ENCODE peak calls at places on chromosomes 12 and 14, in six cellular contexts. W is IMR-90, D is H1, H is trophoblast cell, G is mesenchymal stem cell, T is neuronal stem cell. S is an unnamed sample.

GRCh38 chr14:90239139-90239538 is 17.2 kb upstream of the PSMC1 start:
- DNase-seq in W (no peak), D (peak; percentile 45), H (no peak), G (peak; percentile 45), T (no peak), S (no peak)

GRCh38 chr12:24948816-24949722 is at the start of gene BCAT1:
- DNase-seq in W (peak; percentile 88), D (peak; percentile 79), H (peak; percentile 48), G (peak; percentile 89), T (peak; percentile 48), S (peak; percentile 86)

GRCh38 chr12:116389326-116389725 is 111.8 kb upstream of the MED13L start:
- DNase-seq in W (no peak), D (no peak), H (no peak), G (no peak), T (no peak), S (no peak)

GRCh38 chr14:99551034-99551922 is 52.7 kb downstream of the CCDC85C start:
- DNase-seq in W (no peak), D (no peak), H (no peak), G (no peak), T (no peak), S (no peak)

GRCh38 chr14:77076118-77076631 is 21.9 kb upstream of the CIPC start:
- DNase-seq in W (no peak), D (no peak), H (no peak), G (peak; percentile 89), T (peak; percentile 37), S (no peak)

GRCh38 chr12:123065666-123066457 is 85.0 kb downstream of the PITPNM2 start:
- DNase-seq in W (no peak), D (no peak), H (no peak), G (no peak), T (no peak), S (no peak)

GRCh38 chr14:24274101-24274543 is 2.7 kb upstream of the RABGGTA start:
- DNase-seq in W (peak; percentile 31), D (no peak), H (no peak), G (no peak), T (no peak), S (no peak)

GRCh38 chr14:72448212-72448611 is 445.7 kb downstream of the DPF3 start:
- DNase-seq in W (no peak), D (no peak), H (no peak), G (no peak), T (no peak), S (no peak)

GRCh38 chr12:53719649-53720048 is 7.6 kb downstream of the CALCOCO1 start:
- DNase-seq in W (no peak), D (no peak), H (no peak), G (no peak), T (no peak), S (peak; percentile 72)

GRCh38 chr14:76917759-76918175 is 91.6 kb downstream of the LRRC74A start:
- DNase-seq in W (no peak), D (no peak), H (no peak), G (no peak), T (no peak), S (no peak)

GRCh38 chr12:89349814-89350213 is 2.5 kb downstream of the DUSP6 start:
- DNase-seq in W (peak; percentile 81), D (no peak), H (no peak), G (peak; percentile 56), T (no peak), S (peak; percentile 87)

GRCh38 chr14:80095623-80096022 is 115.7 kb downstream of the DIO2 start:
- DNase-seq in W (peak; percentile 85), D (no peak), H (peak; percentile 96), G (peak; percentile 15), T (no peak), S (no peak)

GRCh38 chr12:69173358-69173757 is 66.0 kb upstream of the CPSF6 start:
- DNase-seq in W (no peak), D (no peak), H (no peak), G (no peak), T (no peak), S (no peak)

GRCh38 chr12:58008658-58009057 is 67.3 kb downstream of the ATP23 start:
- DNase-seq in W (no peak), D (no peak), H (no peak), G (no peak), T (no peak), S (no peak)

GRCh38 chr14:29216774-29217232 is 450.2 kb downstream of the FOXG1 start:
- DNase-seq in W (no peak), D (no peak), H (no peak), G (peak; percentile 6), T (no peak), S (no peak)

GRCh38 chr14:101506921-101507300 is 54.4 kb upstream of the DIO3 start:
- DNase-seq in W (no peak), D (no peak), H (no peak), G (no peak), T (no peak), S (no peak)

GRCh38 chr14:90624228-90624627 is 192.0 kb downstream of the TTC7B start:
- DNase-seq in W (peak; percentile 62), D (no peak), H (peak; percentile 61), G (peak; percentile 83), T (no peak), S (no peak)

GRCh38 chr12:121404734-121405133 is 4.8 kb downstream of the RNF34 start:
- DNase-seq in W (no peak), D (no peak), H (no peak), G (no peak), T (no peak), S (no peak)

GRCh38 chr14:95253039-95253620 is 66.6 kb downstream of the CLMN start:
- DNase-seq in W (no peak), D (no peak), H (no peak), G (no peak), T (no peak), S (no peak)

GRCh38 chr12:30757316-30757715 is 2.6 kb upstream of the CAPRIN2 start:
- DNase-seq in W (no peak), D (no peak), H (no peak), G (no peak), T (no peak), S (no peak)

GRCh38 chr14:37596790-37597189 is 1.4 kb downstream of the TTC6 start:
- DNase-seq in W (no peak), D (no peak), H (no peak), G (peak; percentile 1), T (no peak), S (no peak)

GRCh38 chr14:49880267-49881064 is 12.4 kb upstream of the ARF6 start:
- DNase-seq in W (no peak), D (no peak), H (no peak), G (peak; percentile 77), T (no peak), S (no peak)

GRCh38 chr14:51211149-51211548 is 28.9 kb upstream of the TMX1 start:
- DNase-seq in W (peak; percentile 28), D (no peak), H (no peak), G (no peak), T (no peak), S (no peak)

GRCh38 chr14:99138999-99139865 is 132.8 kb downstream of the BCL11B start:
- DNase-seq in W (no peak), D (no peak), H (no peak), G (no peak), T (no peak), S (no peak)

GRCh38 chr12:15599266-15600037 is 189.7 kb downstream of the EPS8 start:
- DNase-seq in W (peak; percentile 81), D (no peak), H (no peak), G (no peak), T (no peak), S (no peak)

GRCh38 chr12:99271071-99271470 is 376.5 kb upstream of the GARIN6 start:
- DNase-seq in W (no peak), D (no peak), H (no peak), G (peak; percentile 26), T (no peak), S (no peak)

GRCh38 chr12:12716151-12716844 is 870 bp upstream of the CDKN1B start:
- DNase-seq in W (peak; percentile 31), D (no peak), H (no peak), G (peak; percentile 53), T (no peak), S (no peak)
- H2BK120ac ChIP-seq in W (peak overlapping the region; percentile 89), D (no peak overlapping the region), H (peak overlapping the region; percentile 80), G (peak overlapping the region; percentile 97), T (no peak overlapping the region), S (no peak overlapping the region)

DNA sequence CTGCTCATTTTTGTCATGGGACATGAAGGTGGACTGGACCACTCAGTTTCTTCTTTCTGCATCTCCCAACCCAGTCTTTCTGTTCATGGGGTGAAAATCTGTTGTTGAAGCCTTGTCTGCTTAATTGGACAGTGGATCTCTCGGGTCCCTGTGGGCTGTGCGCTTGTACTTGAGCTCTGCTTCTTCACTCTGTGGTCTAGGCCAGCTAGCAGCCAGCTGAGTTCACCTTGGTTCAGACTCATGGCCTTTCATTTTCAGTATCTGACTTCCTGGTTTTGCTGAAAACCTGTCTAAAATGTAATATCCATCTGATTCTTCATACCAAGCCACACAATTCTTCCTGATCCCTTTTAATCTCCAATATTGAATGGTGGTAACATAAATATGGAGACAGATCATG is 117.2 kb downstream of the LRRK2 start:
- DNase-seq in W (no peak), D (no peak), H (no peak), G (no peak), T (no peak), S (no peak)
- H2AFZ ChIP-seq in W (no peak overlapping the region), D (peak overlapping the region; percentile 42), H (no peak overlapping the region), G (no peak overlapping the region), T (no peak overlapping the region), S (no peak overlapping the region)

GRCh38 chr12:44465139-44465538 is 411.0 kb downstream of the NELL2 start:
- DNase-seq in W (no peak), D (no peak), H (no peak), G (no peak), T (no peak), S (no peak)

GRCh38 chr12:44462729-44463128 is 413.4 kb downstream of the NELL2 start:
- DNase-seq in W (no peak), D (no peak), H (no peak), G (no peak), T (no peak), S (no peak)

GRCh38 chr12:44459569-44459968 is 416.5 kb downstream of the NELL2 start:
- DNase-seq in W (no peak), D (no peak), H (no peak), G (no peak), T (no peak), S (no peak)

DNA sequence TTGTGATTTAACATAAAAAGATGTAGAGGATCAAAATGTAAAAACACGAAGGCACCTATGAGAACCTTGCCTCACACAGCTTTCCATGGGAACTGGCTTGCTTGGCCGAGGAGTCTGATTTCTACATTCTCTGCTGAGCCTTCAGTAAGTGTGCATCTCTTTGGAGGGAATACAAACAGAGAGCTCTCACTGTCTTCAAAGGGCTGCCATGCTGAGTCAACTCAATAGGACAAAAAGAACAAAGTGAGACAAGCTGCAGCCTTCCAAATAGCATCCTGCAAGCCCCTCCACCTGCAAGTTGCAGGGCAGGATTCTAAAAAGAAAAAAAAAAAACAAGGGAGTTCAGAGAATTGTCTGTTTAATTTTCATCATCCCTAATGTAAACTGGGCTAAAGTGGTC is 411.9 kb downstream of the NELL2 start:
- DNase-seq in W (no peak), D (no peak), H (no peak), G (no peak), T (peak; percentile 50), S (no peak)
- H2BK120ac ChIP-seq in W (no peak overlapping the region), D (no peak overlapping the region), H (no peak overlapping the region), G (no peak overlapping the region), T (no peak overlapping the region), S (no peak overlapping the region)

DNA sequence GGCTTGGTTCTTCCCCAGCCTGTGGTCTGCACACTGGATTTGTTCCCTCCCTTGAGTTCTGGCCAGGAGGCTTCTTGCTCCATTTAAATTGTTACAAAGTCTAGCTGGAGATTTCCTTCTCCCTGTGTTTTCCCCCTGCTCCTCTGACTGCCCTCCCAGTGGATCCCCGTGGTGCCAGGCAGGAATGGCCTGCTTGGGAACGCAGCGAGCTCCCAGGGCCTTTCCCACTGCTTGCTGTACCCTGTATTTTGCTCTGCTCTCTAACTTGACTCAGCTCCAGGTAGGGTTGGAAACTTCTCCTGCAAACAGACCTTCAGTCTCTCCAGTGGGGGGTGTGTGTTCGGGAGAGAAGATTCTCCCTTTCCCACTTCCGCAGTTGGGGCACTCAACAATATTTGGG is 349.2 kb upstream of the FBXO33 start:
- DNase-seq in W (no peak), D (no peak), H (no peak), G (no peak), T (no peak), S (no peak)
- H2AFZ ChIP-seq in W (no peak overlapping the region), D (peak overlapping the region; percentile 96), H (no peak overlapping the region), G (no peak overlapping the region), T (peak overlapping the region; percentile 56), S (no peak overlapping the region)